ENCODE peak calls at places on chromosomes 5 and 9, in six cellular contexts. N, K, R, E, Y and C are unnamed samples.

GRCh38 chr9:107875571-107875980 is 386.0 kb upstream of the KLF4 start:
- DNase-seq in Y (no peak), E (no peak), K (no peak), R (no peak), N (no peak), C (no peak)

GRCh38 chr5:15932066-15932465 is 247.5 kb downstream of the MARCHF11 start:
- DNase-seq in Y (no peak), E (no peak), N (no peak), K (no peak), R (no peak), C (no peak)

GRCh38 chr5:124289641-124290201 is 456.7 kb downstream of the ZNF608 start:
- DNase-seq in Y (no peak), R (no peak), K (no peak), E (no peak), N (no peak), C (peak; percentile 49)

GRCh38 chr9:11086561-11086960 is 473.8 kb upstream of the PTPRD start:
- DNase-seq in R (no peak), N (no peak), K (no peak), E (no peak), Y (no peak), C (no peak)

GRCh38 chr9:132927704-132928103 is 16.7 kb downstream of the TSC1 start:
- DNase-seq in K (no peak), E (no peak), R (no peak), Y (no peak), N (no peak), C (no peak)

GRCh38 chr5:3612561-3613175 is 17.0 kb downstream of the IRX1 start:
- DNase-seq in E (no peak), Y (no peak), N (no peak), K (no peak), R (no peak), C (no peak)

GRCh38 chr5:35762368-35762767 is 94.3 kb upstream of the IL7R start:
- DNase-seq in Y (no peak), R (no peak), E (no peak), N (no peak), K (no peak), C (no peak)

GRCh38 chr5:180171568-180172094 is 37.4 kb downstream of the RASGEF1C start:
- DNase-seq in R (no peak), N (no peak), E (no peak), Y (no peak), K (no peak), C (no peak)

GRCh38 chr9:18368206-18368605 is 105.7 kb upstream of the ADAMTSL1 start:
- DNase-seq in N (no peak), K (no peak), R (no peak), E (no peak), Y (no peak), C (no peak)

GRCh38 chr5:64505769-64506566 is at the start of gene RGS7BP:
- DNase-seq in Y (peak; percentile 55), R (peak; percentile 7), K (no peak), E (no peak), N (peak; percentile 71), C (peak; percentile 80)

GRCh38 chr5:43553381-43553780 is 3.5 kb downstream of the PAIP1 start:
- DNase-seq in K (no peak), E (no peak), R (no peak), N (no peak), Y (no peak), C (peak; percentile 44)

GRCh38 chr5:177446184-177447065 is at the start of gene PRR7:
- DNase-seq in E (peak; percentile 69), K (peak; percentile 88), R (peak; percentile 61), Y (peak; percentile 43), N (peak; percentile 81), C (peak; percentile 86)

GRCh38 chr9:114174876-114175771 is 19.8 kb downstream of the COL27A1 start:
- DNase-seq in E (no peak), Y (no peak), R (no peak), K (no peak), N (no peak), C (no peak)

GRCh38 chr5:88503065-88503394 is 234.4 kb upstream of the TMEM161B start:
- DNase-seq in E (no peak), R (peak; percentile 31), K (no peak), Y (no peak), N (no peak), C (no peak)

GRCh38 chr9:120152295-120152694 is 427.7 kb downstream of the CDK5RAP2 start:
- DNase-seq in K (no peak), R (no peak), E (no peak), Y (no peak), N (peak; percentile 58), C (peak; percentile 87)

GRCh38 chr5:168086104-168086610 is 205.3 kb upstream of the WWC1 start:
- DNase-seq in E (no peak), R (peak; percentile 74), Y (no peak), N (peak; percentile 14), K (peak; percentile 63), C (no peak)

GRCh38 chr5:78644741-78645300 is 3.8 kb downstream of the LHFPL2 start:
- DNase-seq in Y (no peak), R (no peak), K (no peak), E (no peak), N (no peak), C (no peak)

GRCh38 chr9:129666575-129666974 is 1.1 kb downstream of the PRRX2 start:
- DNase-seq in R (no peak), K (no peak), N (no peak), E (no peak), Y (no peak), C (peak; percentile 62)

GRCh38 chr5:55438931-55439477 is 95.8 kb downstream of the PLPP1 start:
- DNase-seq in K (no peak), R (peak; percentile 30), E (no peak), N (no peak), Y (no peak), C (peak; percentile 40)

GRCh38 chr9:127104465-127105311 is 17.7 kb downstream of the ANGPTL2 start:
- DNase-seq in Y (no peak), N (no peak), E (no peak), R (no peak), K (no peak), C (no peak)

GRCh38 chr9:29830815-29831214 is 2257.5 kb upstream of the C9orf72 start:
- DNase-seq in N (peak; percentile 2), K (peak; percentile 54), Y (peak; percentile 20), R (peak; percentile 32), E (no peak), C (peak; percentile 74)

GRCh38 chr9:133210609-133211008 is 1.6 kb upstream of the OBP2B start:
- DNase-seq in Y (no peak), N (no peak), E (no peak), R (no peak), K (no peak), C (no peak)

GRCh38 chr9:116646661-116647514 is 40.2 kb upstream of the TRIM32 start:
- DNase-seq in K (peak; percentile 7), E (no peak), Y (no peak), R (peak; percentile 39), N (peak; percentile 26), C (peak; percentile 65)